ENCODE peak calls at places on chromosomes 3 and 15, in five cellular contexts. H is K562, B is HepG2, Q is GM12878, X is SK-N-SH. G is an unnamed sample.
A peak's percentile ranks its signal among the peaks of the same experiment; 100 is the strongest.

GRCh38 chr15:66931768-66932633 is 133.4 kb upstream of the SMAD3 start:
- DNase-seq in Q (no peak), B (peak; percentile 91), X (no peak), H (no peak), G (peak; percentile 27)

GRCh38 chr3:111712294-111713180 is 117.4 kb upstream of the ZBED2 start:
- DNase-seq in B (no peak), H (no peak), Q (no peak), X (peak; percentile 11), G (no peak)

GRCh38 chr3:42654331-42655201 is 1.1 kb downstream of the ZBTB47 start:
- DNase-seq in X (peak; percentile 92), B (peak; percentile 44), Q (no peak), H (peak; percentile 92), G (peak; percentile 92)

GRCh38 chr15:96893159-96893906 is 562.8 kb downstream of the NR2F2 start:
- DNase-seq in X (no peak), B (no peak), H (no peak), Q (no peak), G (peak; percentile 75)

GRCh38 chr15:78322243-78322642 is 17.9 kb upstream of the CRABP1 start:
- DNase-seq in H (no peak), X (peak; percentile 81), Q (no peak), B (no peak), G (peak; percentile 59)

GRCh38 chr15:61835476-61836106 is 224.7 kb downstream of the VPS13C start:
- DNase-seq in H (peak; percentile 71), B (peak; percentile 35), Q (no peak), X (peak; percentile 81), G (peak; percentile 88)

GRCh38 chr3:197225579-197225978 is 72.8 kb downstream of the DLG1 start:
- DNase-seq in B (no peak), H (no peak), Q (no peak), X (no peak), G (no peak)

GRCh38 chr3:156304406-156304805 is 184.0 kb downstream of the KCNAB1 start:
- DNase-seq in X (no peak), B (no peak), H (no peak), Q (no peak), G (no peak)

GRCh38 chr3:52498134-52499054 is 3.3 kb downstream of the STAB1 start:
- DNase-seq in X (no peak), B (no peak), H (peak; percentile 47), Q (no peak), G (no peak)

DNA sequence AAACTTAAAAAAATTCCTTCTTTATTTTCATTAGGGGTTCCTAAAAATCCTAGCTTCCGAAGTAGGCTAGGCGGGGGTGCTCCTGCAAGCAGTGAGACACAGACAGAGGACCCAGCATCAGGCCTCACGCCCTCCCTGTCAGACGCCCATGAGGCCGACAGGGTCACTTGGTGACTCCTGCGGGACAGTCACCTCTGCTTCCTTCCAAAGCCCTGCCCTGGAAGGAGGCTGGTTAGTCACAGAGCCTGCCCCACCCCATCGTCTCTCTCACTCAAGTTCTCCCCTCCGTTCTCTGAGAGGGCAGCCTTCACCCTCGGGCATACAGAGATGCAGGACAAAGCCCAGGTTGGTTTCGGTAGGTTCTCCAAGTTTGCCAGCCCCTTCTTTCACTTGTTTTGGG is 38.6 kb downstream of the EHD4 start:
- DNase-seq in X (no peak), B (no peak), Q (no peak), H (no peak), G (no peak)
- TF ChIP-seq POLR2AphosphoS5 in X (no peak), B (no peak), Q (no peak), H (no peak), G (no peak)

GRCh38 chr15:64067564-64068030 is 21.3 kb upstream of the DAPK2 start:
- DNase-seq in X (peak; percentile 90), B (peak; percentile 60), Q (peak; percentile 40), H (peak; percentile 59), G (peak; percentile 89)
- H2AFZ ChIP-seq in X (no peak overlapping the region), B (no peak overlapping the region), Q (peak overlapping the region; percentile 52), H (no peak overlapping the region), G (peak overlapping the region; percentile 75)

DNA sequence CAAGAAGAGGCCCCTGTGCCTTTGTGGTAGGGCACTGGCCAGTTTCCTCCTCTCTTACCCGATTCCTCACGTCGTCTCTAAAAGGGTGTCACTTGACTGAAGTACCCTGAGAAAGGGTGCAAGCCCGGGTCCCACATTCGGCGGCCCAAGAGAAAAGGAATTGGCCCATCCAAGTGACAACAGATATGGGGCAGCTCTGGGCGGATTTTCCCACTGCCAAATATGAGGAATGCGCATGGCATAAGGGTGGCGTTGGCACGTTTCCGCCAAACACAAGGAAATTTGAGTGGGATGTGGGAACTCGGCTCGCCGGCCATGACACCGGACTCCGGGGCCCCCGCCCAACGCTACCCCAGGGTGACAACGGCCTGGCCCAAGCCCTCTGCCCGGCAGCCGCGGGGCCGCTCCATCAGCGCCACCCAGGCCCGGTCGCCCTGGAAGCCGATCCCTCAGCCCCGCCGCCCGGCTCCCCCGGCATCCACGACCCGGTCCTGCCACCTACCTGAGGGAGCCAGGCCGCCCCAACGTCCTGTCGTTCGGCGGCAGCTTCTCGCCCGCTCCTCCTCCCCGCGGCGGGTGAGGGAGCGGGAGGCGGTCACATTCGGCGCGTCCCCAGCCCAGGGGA is 494 bp downstream of the RAF1 start:
- DNase-seq in H (peak; percentile 82), B (no peak), Q (no peak), X (peak; percentile 78), G (peak; percentile 51)
- TF ChIP-seq POLR2AphosphoS5 in H (no peak), B (no peak), Q (no peak), X (no peak), G (no peak)

GRCh38 chr3:29311805-29312204 is 30.9 kb downstream of the RBMS3 start:
- DNase-seq in X (no peak), Q (no peak), H (no peak), B (no peak), G (no peak)

GRCh38 chr3:29313074-29313473 is 32.2 kb downstream of the RBMS3 start:
- DNase-seq in Q (no peak), X (no peak), B (no peak), H (no peak), G (no peak)

GRCh38 chr3:29307229-29307796 is 26.4 kb downstream of the RBMS3 start:
- DNase-seq in H (no peak), B (no peak), X (no peak), Q (no peak), G (no peak)

GRCh38 chr3:29313981-29314726 is 33.3 kb downstream of the RBMS3 start:
- DNase-seq in Q (no peak), B (no peak), H (no peak), X (no peak), G (no peak)

GRCh38 chr3:29310865-29311264 is 30.0 kb downstream of the RBMS3 start:
- DNase-seq in B (no peak), X (no peak), Q (no peak), H (no peak), G (no peak)
- H2AFZ ChIP-seq in B (no peak overlapping the region), X (no peak overlapping the region), Q (no peak overlapping the region), H (no peak overlapping the region), G (no peak overlapping the region)

DNA sequence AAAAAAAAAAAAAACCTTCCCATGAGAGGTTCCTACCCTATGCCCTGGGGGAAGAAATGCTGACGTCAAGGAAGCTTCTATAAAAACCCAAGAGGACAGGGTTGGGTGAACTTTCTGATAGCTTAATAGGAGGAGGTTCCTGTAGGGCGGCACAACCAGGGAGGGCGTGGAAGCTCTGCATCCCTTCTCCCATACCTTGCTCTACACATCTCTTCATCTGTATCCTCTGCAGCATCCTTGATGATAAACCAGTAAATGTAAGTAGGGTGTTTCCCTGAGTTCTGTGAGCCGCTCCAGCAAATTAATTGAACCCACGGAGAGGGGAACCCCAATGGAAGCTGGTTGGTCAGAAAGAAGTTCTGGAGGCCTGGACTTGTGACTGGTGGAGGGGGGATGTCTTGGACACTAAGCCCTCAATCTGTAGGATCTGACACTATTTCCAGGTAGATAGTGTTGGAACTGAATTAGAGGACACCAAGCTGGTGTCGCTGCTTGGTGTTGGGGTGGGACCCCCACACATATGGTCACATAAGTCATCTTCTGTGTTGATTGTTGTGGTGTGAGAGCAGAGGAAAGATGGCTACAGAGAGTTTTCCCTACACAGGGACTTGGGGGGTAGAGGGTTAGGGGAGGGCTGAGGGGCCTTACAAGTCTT is 91.5 kb downstream of the ST6GAL1 start:
- DNase-seq in X (no peak), B (no peak), H (no peak), Q (peak; percentile 85), G (no peak)
- TF ChIP-seq POLR2AphosphoS5 in X (no peak), B (no peak), H (no peak), Q (peak; percentile 94), G (no peak)

G was measured in GM23338.